ENCODE peak calls at places on chromosomes 2 and 18, in eight cellular contexts. O, Q, R, U, E, N, I and Y are unnamed samples.
A peak's percentile ranks its signal among the peaks of the same experiment; 100 is the strongest.

GRCh38 chr2:238061310-238062202 is 755 bp downstream of the SCLY start:
- DNase-seq in U (peak; percentile 82), I (peak; percentile 51), N (peak; percentile 36), R (no peak), O (peak; percentile 49), E (peak; percentile 43), Q (no peak), Y (no peak)

GRCh38 chr18:75407468-75408437 is 19.8 kb downstream of the SMIM21 start:
- DNase-seq in U (peak; percentile 73), N (no peak), R (no peak), Q (no peak), O (no peak), E (no peak), I (peak; percentile 23), Y (no peak)

GRCh38 chr2:150178591-150178990 is 308.9 kb downstream of the RND3 start:
- DNase-seq in E (peak; percentile 46), R (no peak), N (no peak), O (no peak), U (no peak), Q (no peak), I (peak; percentile 41), Y (no peak)

GRCh38 chr2:160630801-160631590 is 137.4 kb upstream of the RBMS1 start:
- DNase-seq in R (no peak), U (no peak), Q (no peak), I (peak; percentile 47), E (no peak), N (no peak), O (no peak), Y (no peak)

GRCh38 chr2:85744055-85744454 is 9.7 kb upstream of the ATOH8 start:
- DNase-seq in O (no peak), U (no peak), E (no peak), I (no peak), N (no peak), R (no peak), Q (no peak), Y (no peak)

GRCh38 chr2:165455940-165456479 is 13.5 kb upstream of the CSRNP3 start:
- DNase-seq in O (no peak), Q (no peak), I (no peak), R (no peak), N (no peak), E (peak; percentile 23), U (no peak), Y (no peak)

GRCh38 chr2:197198890-197199289 is 111.7 kb downstream of the ANKRD44 start:
- DNase-seq in R (no peak), I (peak; percentile 66), U (no peak), N (peak; percentile 97), E (no peak), Q (peak; percentile 63), O (no peak), Y (no peak)

GRCh38 chr18:76610933-76611749 is 116.1 kb upstream of the ZNF516 start:
- DNase-seq in I (peak; percentile 48), E (no peak), O (no peak), Q (no peak), U (peak; percentile 25), R (no peak), N (no peak), Y (no peak)

GRCh38 chr2:174014699-174015070 is 49.5 kb upstream of the SP3 start:
- DNase-seq in R (no peak), Q (no peak), N (no peak), O (no peak), U (peak; percentile 50), I (no peak), E (no peak), Y (no peak)

GRCh38 chr2:96025107-96025492 is 9.6 kb downstream of the GPAT2 start:
- DNase-seq in E (no peak), O (no peak), Q (no peak), R (no peak), N (no peak), I (no peak), U (no peak), Y (no peak)

GRCh38 chr2:45494275-45494977 is 116.6 kb downstream of the SRBD1 start:
- DNase-seq in O (peak; percentile 79), Q (no peak), E (peak; percentile 83), N (peak; percentile 68), R (no peak), I (peak; percentile 88), U (peak; percentile 86), Y (no peak)

GRCh38 chr2:181041661-181042060 is 61.3 kb downstream of the UBE2E3 start:
- DNase-seq in R (no peak), U (no peak), E (no peak), I (no peak), Q (no peak), O (no peak), N (no peak), Y (no peak)

GRCh38 chr2:25490220-25490619 is 148.5 kb upstream of the DNMT3A start:
- DNase-seq in N (no peak), O (no peak), I (no peak), R (no peak), E (no peak), Q (no peak), U (no peak), Y (no peak)

DNA sequence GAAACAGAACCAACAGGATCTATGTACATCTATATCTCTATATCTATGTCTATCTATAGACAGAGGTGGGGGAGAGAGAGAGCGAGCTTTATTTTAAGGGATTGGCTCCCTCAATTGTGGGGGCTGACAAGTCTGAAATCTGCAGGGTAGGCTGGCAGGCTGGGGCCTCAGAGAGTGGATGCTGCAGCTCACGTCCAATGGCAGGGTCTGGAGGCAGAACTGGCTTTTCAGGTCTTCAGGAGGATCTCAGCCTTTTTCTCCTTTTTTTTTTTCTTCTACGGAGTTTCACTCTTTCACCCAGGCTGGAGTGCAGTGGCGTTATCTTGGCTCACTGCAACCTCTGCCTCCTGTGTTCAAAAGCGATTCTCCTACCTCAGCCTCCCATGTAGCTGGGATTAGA is 77.2 kb downstream of the ARL4C start:
- DNase-seq in E (no peak), O (no peak), U (no peak), Q (no peak), N (no peak), I (no peak), R (no peak), Y (no peak)
- H3K27ac ChIP-seq in E (no peak overlapping the region), O (peak overlapping the region; percentile 92), U (no peak overlapping the region), Q (no peak overlapping the region), N (no peak overlapping the region), I (no peak overlapping the region), R (no peak overlapping the region), Y (no peak overlapping the region)

GRCh38 chr2:198452327-198452726 is 647.9 kb downstream of the PLCL1 start:
- DNase-seq in I (no peak), Q (no peak), R (no peak), U (no peak), E (no peak), O (no peak), N (no peak), Y (no peak)
- H3K4me1 ChIP-seq in I (no peaks in the 10 kb centered on the region), Q (no peaks in the 10 kb centered on the region), R (no peaks in the 10 kb centered on the region), U (no peaks in the 10 kb centered on the region), E (no peaks in the 10 kb centered on the region), O (no peaks in the 10 kb centered on the region), N (no peaks in the 10 kb centered on the region), Y (no peaks in the 10 kb centered on the region)

DNA sequence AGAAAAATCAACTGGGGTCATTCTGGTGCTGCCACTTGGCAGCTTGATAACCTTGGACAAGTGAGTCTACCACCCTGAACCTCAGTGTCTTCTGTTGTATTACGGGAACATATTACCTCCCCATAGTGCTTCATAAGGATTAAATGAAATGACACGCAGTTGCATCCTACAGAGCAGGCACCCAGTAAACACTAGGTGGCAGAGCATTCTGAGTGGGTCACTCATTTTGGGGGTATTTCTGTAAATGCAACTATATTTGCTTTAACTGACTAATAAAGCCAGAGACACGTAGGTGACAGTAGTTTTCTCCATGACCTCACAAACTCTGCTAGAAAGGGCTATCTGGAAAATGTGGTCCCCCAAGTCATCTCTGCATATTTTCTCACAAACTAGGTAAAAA is 4.7 kb downstream of the CD226 start:
- DNase-seq in I (no peak), O (no peak), E (peak; percentile 12), U (peak; percentile 21), Q (no peak), N (no peak), R (no peak), Y (no peak)
- TF ChIP-seq CTCF in I (peak; percentile 15), O (no peak), E (peak; percentile 49), U (peak; percentile 59), Q (no peak), N (no peak), R (no peak), Y (no peak)

GRCh38 chr2:55885944-55886281 is 37.7 kb downstream of the EFEMP1 start:
- DNase-seq in E (no peak), N (no peak), R (no peak), I (no peak), U (no peak), O (no peak), Q (no peak), Y (no peak)
- H3K27ac ChIP-seq in E (peak overlapping the region; percentile 3), N (no peak overlapping the region), R (peak overlapping the region; percentile 68), I (no peak overlapping the region), U (no peak overlapping the region), O (peak overlapping the region; percentile 81), Q (peak overlapping the region; percentile 44), Y (no peak overlapping the region)

DNA sequence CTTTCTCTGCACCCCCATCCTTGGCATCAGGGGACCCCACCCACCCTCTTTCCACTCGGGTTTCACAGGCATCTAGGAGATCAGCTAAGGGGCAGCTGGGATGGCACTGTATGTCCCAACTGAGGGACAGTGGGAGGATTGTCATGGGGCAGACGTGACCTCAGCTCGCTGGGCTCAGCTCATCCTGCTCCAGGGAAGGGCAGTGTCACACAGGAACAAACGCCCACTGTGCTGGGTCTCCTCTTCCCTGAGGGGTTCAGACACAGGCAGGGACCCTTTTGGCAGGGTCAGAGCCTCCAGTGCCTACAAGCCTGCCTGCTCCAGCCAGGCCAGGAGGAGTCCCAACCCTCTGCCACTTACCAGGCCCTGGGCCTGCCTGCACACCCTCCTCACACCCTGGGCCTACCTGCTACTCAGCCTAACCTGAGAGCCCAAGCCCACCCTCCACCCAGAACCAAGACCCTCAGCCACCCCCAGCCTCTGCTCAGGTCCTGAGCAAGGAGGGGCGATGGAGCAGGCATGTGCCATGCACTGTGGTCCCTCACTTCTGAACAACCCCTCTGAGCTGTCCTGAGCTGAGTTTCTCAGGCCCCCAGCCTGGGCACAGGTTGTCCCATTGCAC is 68.2 kb downstream of the HS1BP3 start:
- DNase-seq in O (no peak), I (no peak), Q (no peak), N (no peak), U (no peak), E (no peak), R (no peak), Y (peak; percentile 41)
- H3K4me1 ChIP-seq in O (peaks cover 61% of the 10 kb centered on the region), I (peaks cover 16% of the 10 kb centered on the region), Q (peaks cover 62% of the 10 kb centered on the region), N (peaks cover 18% of the 10 kb centered on the region), U (peaks cover 10% of the 10 kb centered on the region), E (peaks cover 56% of the 10 kb centered on the region), R (peaks cover 15% of the 10 kb centered on the region), Y (peaks cover 47% of the 10 kb centered on the region)

GRCh38 chr2:203909946-203910476 is 26.6 kb upstream of the ICOS start:
- DNase-seq in O (no peak), N (no peak), R (no peak), I (no peak), E (no peak), U (no peak), Q (no peak), Y (no peak)
- TF ChIP-seq CTCF in O (no peak), N (no peak), R (no peak), I (no peak), E (peak; percentile 17), U (no peak), Q (no peak), Y (no peak)